ENCODE peak calls at places on chromosome 18, in four cellular contexts. I, F, N and W are unnamed samples.
A peak's percentile ranks its signal among the peaks of the same experiment; 100 is the strongest.

GRCh38 chr18:666177-666576 is 8.7 kb downstream of the TYMS start:
- DNase-seq in I (no peak), F (no peak), N (no peak), W (no peak)

GRCh38 chr18:56992777-56993176 is 154.1 kb upstream of the BOD1L2 start:
- DNase-seq in N (peak; percentile 3), I (no peak), F (peak; percentile 18), W (peak; percentile 14)

GRCh38 chr18:79454034-79454735 is 58.5 kb downstream of the NFATC1 start:
- DNase-seq in F (no peak), I (no peak), N (no peak), W (peak; percentile 32)

GRCh38 chr18:58195278-58195721 is 151.3 kb downstream of the NEDD4L start:
- DNase-seq in N (peak; percentile 38), F (no peak), I (no peak), W (no peak)

GRCh38 chr18:67232406-67232805 is 284.1 kb downstream of the DSEL start:
- DNase-seq in I (no peak), F (peak; percentile 54), N (peak; percentile 74), W (peak; percentile 92)

GRCh38 chr18:59267511-59268126 is 5.6 kb downstream of the RAX start:
- DNase-seq in F (no peak), I (no peak), N (no peak), W (no peak)

GRCh38 chr18:13495980-13496379 is 230.4 kb downstream of the FAM210A start:
- DNase-seq in N (no peak), F (no peak), I (no peak), W (no peak)

GRCh38 chr18:68714356-68714706 is 577 bp downstream of the TMX3 start:
- DNase-seq in N (no peak), F (peak; percentile 15), I (no peak), W (no peak)

GRCh38 chr18:60096428-60096827 is 196.6 kb downstream of the PMAIP1 start:
- DNase-seq in F (no peak), N (no peak), I (no peak), W (no peak)

GRCh38 chr18:2656237-2657042 is 914 bp downstream of the SMCHD1 start:
- DNase-seq in I (peak; percentile 55), N (peak; percentile 47), F (peak; percentile 44), W (peak; percentile 23)

GRCh38 chr18:57787068-57787682 is 15.9 kb downstream of the ATP8B1 start:
- DNase-seq in F (no peak), N (no peak), I (no peak), W (no peak)

GRCh38 chr18:3970929-3971328 is 484.2 kb downstream of the DLGAP1 start:
- DNase-seq in I (peak; percentile 40), F (no peak), N (no peak), W (no peak)
- TF ChIP-seq CTCF in I (peak; percentile 43), F (peak; percentile 23), N (no peak), W (peak; percentile 20)

GRCh38 chr18:65937180-65937579 is 186.4 kb downstream of the CDH7 start:
- DNase-seq in I (no peak), N (no peak), F (no peak), W (no peak)

GRCh38 chr18:65942103-65942502 is 191.3 kb downstream of the CDH7 start:
- DNase-seq in N (no peak), F (no peak), I (no peak), W (no peak)

GRCh38 chr18:65941482-65941881 is 190.7 kb downstream of the CDH7 start:
- DNase-seq in N (no peak), I (no peak), F (no peak), W (no peak)

GRCh38 chr18:65936678-65937077 is 185.9 kb downstream of the CDH7 start:
- DNase-seq in N (no peak), I (no peak), F (no peak), W (no peak)

GRCh38 chr18:65938592-65939372 is 188.0 kb downstream of the CDH7 start:
- DNase-seq in I (no peak), F (peak; percentile 31), N (peak; percentile 65), W (peak; percentile 9)
- TF ChIP-seq CTCF in I (no peak), F (peak; percentile 36), N (peak; percentile 33), W (peak; percentile 12)

DNA sequence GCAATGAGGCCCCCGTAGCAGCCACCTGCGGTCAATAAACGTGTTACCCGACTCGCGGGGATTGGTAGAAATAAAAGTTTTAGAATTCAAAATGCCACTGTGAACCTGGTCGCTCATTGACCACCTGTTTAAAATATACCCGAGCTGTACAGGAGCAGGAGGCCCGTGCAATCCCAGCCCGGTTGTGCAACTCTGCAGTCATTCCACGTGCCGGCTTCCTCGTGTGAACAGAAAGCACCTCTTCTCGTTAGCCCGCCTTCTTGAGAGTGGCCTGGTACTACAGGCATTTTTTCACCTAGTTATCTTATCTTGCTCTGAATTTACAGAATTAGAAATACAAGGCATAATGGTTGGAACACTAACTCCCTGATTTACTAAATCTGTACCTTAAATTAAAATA is 660.7 kb downstream of the GALR1 start:
- DNase-seq in F (no peak), N (no peak), I (no peak), W (no peak)
- TF ChIP-seq CTCF in F (no peak), N (no peak), I (no peak), W (no peak)

GRCh38 chr18:45024357-45025107 is 343.8 kb downstream of the SETBP1 start:
- DNase-seq in N (no peak), I (no peak), F (no peak), W (no peak)
- TF ChIP-seq CTCF in N (no peak), I (no peak), F (no peak), W (no peak)

DNA sequence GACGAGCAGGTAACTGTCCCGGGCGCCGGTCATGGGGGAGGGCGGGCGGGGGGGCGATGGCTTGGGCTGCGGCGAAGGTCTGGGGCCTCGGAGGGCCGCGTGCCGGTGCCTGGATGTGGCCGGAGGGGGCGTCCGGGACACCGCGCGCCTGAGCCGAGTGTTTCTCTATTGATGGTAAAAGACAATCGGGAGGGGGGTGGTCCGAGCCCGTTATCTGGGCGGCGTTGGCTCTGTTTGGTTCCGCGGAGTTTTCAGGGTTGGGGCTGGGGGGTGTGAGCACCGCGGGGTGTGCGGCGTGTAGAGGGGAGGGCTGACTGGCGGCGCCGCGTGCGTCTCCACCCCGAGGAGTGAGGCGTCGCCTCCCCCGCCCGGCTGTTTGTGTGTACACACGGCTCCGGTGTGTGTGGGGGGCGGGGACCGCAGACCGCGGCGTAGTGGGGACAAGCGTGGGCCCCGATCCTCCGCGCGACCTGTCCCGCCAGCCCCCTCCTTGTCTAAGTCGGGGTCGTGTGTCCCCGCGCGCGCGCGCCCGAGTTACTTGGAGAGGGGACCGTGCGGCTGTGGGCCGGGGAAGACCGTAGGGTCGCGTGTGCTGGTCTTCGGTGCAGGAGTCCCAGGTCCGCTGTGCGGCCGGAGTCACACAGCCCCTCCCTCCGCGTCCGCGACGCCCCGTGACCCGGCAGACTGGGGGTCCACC is 1.6 kb downstream of the CTIF start:
- DNase-seq in N (peak; percentile 67), I (peak; percentile 73), F (peak; percentile 47), W (peak; percentile 47)
- TF ChIP-seq CTCF in N (peak; percentile 26), I (no peak), F (peak; percentile 23), W (no peak)

DNA sequence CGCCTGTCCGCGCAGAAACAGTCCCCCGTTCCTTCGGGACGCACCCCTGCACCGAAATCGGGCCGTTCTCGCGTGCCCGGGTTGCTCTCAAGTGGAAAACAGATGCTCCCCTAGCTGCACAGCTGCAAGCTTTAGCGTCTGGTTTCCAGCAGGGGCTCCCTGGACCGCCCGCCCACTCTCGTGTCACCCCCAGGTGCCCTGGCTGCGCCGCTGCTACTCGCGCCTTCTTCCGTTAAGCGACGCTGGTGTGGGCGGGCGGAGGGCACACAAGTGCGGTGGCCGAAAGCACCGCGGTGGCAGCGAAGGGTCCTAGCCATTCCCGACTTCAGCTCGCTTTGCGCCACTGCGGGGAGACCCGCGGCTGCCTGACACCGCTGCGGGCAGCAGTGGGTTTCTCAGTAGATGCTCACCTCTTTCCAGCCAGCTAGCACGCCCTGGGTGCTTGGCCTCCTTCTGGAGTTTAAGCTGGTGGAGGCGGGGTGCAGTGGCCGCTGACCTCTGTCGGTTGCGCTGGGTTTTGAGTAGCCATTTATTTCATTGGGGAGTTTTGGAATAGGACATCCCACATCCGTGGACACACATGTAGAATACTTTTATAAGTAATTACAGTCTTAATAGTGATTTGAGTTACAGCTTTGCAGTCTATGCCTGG is 806 bp downstream of the ZNF407 start:
- DNase-seq in F (peak; percentile 52), I (peak; percentile 46), N (peak; percentile 37), W (peak; percentile 51)
- TF ChIP-seq CTCF in F (peak; percentile 21), I (no peak), N (no peak), W (no peak)

DNA sequence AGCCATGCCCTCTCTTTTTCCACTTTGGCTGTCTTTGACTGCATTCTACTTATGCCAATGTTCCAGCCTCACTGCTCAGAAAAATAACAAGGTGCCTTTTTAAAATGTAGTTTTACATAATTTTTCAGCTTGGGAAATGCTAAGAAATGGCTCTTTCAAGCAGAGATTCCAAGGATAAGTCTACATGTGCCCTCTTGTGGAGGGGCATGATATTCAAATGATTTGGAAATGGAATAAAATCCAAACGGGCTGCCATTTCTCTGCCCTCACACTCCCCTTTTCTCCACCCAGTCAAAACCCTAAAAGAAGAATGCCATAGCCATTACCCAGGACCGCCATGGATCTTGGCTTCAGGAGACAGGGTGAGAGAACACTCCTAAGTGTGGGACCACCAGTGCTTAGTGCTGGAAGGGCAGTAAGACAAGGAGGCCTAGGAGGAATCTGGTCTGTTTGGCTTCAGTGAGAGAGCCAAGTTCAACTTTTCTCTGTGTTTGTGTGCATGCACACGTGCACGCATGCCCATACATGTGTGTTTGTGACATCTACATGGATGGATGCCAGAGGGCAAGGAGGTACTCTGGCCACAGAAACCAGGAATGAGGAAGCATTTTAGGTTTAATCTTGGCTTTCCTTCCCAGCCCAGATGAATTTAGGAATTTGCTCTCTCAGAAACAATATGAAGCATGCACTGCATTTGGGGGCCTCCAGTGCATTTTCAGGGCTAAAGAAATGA is 174.0 kb upstream of the SLC14A2 start:
- DNase-seq in N (peak; percentile 47), F (peak; percentile 23), I (no peak), W (peak; percentile 37)
- TF ChIP-seq CTCF in N (peak; percentile 31), F (peak; percentile 31), I (peak; percentile 45), W (peak; percentile 55)

GRCh38 chr18:44968336-44968735 is 287.6 kb downstream of the SETBP1 start:
- DNase-seq in I (no peak), N (no peak), F (no peak), W (peak; percentile 2)
- TF ChIP-seq CTCF in I (no peak), N (no peak), F (no peak), W (no peak)